ENCODE peak calls at places on chromosome 13, in four cellular contexts. One of them, this sample, is unnamed.

GRCh38 chr13:46389985-46390384 is 2.9 kb upstream of the RUBCNL start:
- DNase-seq in breast epithelium: peak; percentile 60
- DNase-seq in A549: no peak
- DNase-seq in omental fat pad: no peak
- DNase-seq in this sample: no peak

GRCh38 chr13:110237895-110238294 is 69.1 kb downstream of the COL4A1 start:
- DNase-seq in omental fat pad: no peak
- DNase-seq in A549: no peak
- DNase-seq in breast epithelium: no peak
- DNase-seq in this sample: no peak

GRCh38 chr13:100513987-100514670 is 74.5 kb downstream of the GGACT start:
- DNase-seq in A549: no peak
- DNase-seq in omental fat pad: no peak
- DNase-seq in breast epithelium: no peak
- DNase-seq in this sample: no peak

GRCh38 chr13:79237981-79238380 is 168.1 kb downstream of the RBM26 start:
- DNase-seq in breast epithelium: no peak
- DNase-seq in A549: peak; percentile 22
- DNase-seq in omental fat pad: no peak
- DNase-seq in this sample: no peak

GRCh38 chr13:31042501-31043165 is 110.2 kb downstream of the TEX26 start:
- DNase-seq in breast epithelium: no peak
- DNase-seq in omental fat pad: no peak
- DNase-seq in A549: no peak
- DNase-seq in this sample: no peak

GRCh38 chr13:80339578-80339840 is 1.4 kb downstream of the SPRY2 start:
- DNase-seq in breast epithelium: no peak
- DNase-seq in A549: no peak
- DNase-seq in omental fat pad: no peak
- DNase-seq in this sample: no peak

GRCh38 chr13:99373436-99373835 is 66.2 kb upstream of the GPR183 start:
- DNase-seq in A549: no peak
- DNase-seq in omental fat pad: no peak
- DNase-seq in breast epithelium: no peak
- DNase-seq in this sample: no peak

GRCh38 chr13:24672141-24673132 is 7.8 kb upstream of the ATP12A start:
- DNase-seq in breast epithelium: no peak
- DNase-seq in omental fat pad: no peak
- DNase-seq in A549: no peak
- DNase-seq in this sample: no peak

DNA sequence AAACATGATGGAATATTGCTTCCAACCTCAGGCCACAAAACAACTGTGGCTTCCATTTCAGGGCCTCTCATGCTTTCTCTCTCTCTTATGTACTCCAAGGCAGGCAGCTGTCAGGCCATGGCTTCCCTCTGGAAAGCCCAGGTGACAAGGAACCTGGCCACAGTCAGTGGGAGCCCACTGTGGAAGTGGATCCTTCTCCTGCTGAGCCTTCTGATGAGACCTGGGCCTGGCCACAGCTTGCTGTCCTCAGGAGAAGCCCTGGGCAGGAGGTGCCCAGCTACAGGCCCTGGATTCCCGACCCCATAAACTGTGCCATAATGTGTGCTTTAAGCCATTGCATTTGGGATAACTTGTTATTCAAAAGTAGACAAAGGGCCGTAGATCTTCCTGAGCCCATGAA is 71.2 kb downstream of the SPACA7 start:
- DNase-seq in A549: no peak
- DNase-seq in omental fat pad: no peak
- DNase-seq in breast epithelium: no peak
- DNase-seq in this sample: no peak
- TF ChIP-seq CTCF in A549: no peak
- TF ChIP-seq CTCF in omental fat pad: no peak
- TF ChIP-seq CTCF in breast epithelium: no peak
- TF ChIP-seq CTCF in this sample: no peak

GRCh38 chr13:71396149-71396548 is 470.9 kb downstream of the DACH1 start:
- DNase-seq in breast epithelium: no peak
- DNase-seq in omental fat pad: no peak
- DNase-seq in A549: no peak
- DNase-seq in this sample: no peak
- TF ChIP-seq CTCF in breast epithelium: no peak
- TF ChIP-seq CTCF in omental fat pad: no peak
- TF ChIP-seq CTCF in A549: no peak
- TF ChIP-seq CTCF in this sample: no peak

DNA sequence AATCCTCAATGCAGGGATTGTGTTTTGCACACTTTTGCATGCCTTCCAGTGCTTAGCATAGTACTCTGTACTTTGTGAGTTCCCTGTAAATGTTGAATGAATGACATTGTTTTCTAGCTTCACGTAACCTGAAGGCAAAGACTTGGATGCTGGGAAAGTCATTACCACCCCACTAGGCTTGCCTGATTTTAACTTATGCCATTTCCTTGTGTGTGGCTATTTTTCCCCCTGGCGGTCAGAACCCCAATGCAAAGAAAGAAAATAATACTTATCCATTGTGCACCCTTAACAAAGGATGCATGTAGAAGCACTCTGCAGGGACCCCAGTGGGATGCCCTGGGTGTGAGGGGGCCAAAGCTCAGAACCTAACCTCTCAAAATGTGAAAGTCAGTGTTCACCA is 1.2 kb upstream of the ENOX1 start:
- DNase-seq in breast epithelium: no peak
- DNase-seq in omental fat pad: no peak
- DNase-seq in A549: peak; percentile 51
- DNase-seq in this sample: no peak
- TF ChIP-seq CTCF in breast epithelium: peak; percentile 20
- TF ChIP-seq CTCF in omental fat pad: no peak
- TF ChIP-seq CTCF in A549: peak; percentile 33
- TF ChIP-seq CTCF in this sample: no peak

GRCh38 chr13:108176685-108177274 is 38.6 kb downstream of the LIG4 start:
- DNase-seq in breast epithelium: no peak
- DNase-seq in A549: peak; percentile 25
- DNase-seq in omental fat pad: no peak
- DNase-seq in this sample: no peak
- TF ChIP-seq CTCF in breast epithelium: no peak
- TF ChIP-seq CTCF in A549: no peak
- TF ChIP-seq CTCF in omental fat pad: no peak
- TF ChIP-seq CTCF in this sample: peak; percentile 63

DNA sequence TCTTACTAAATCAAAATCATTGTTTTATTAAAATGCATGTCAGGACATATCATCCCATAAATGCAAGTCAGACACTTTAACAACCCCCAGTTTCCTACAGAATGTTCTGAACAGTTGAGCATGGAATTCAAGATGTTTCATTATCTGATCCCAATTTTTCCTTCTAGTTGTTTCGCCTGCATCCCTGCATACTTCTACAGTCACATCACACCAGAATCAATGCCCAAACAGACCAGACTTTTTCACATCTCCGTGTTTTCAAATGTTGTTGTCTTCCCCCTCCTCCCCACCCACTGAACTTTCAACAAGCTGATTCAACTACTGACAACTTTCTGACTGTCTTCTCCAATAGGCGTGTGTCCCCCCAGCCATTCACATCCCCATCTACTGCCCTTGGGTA is 48.6 kb downstream of the LHFPL6 start:
- DNase-seq in breast epithelium: no peak
- DNase-seq in A549: no peak
- DNase-seq in omental fat pad: no peak
- DNase-seq in this sample: no peak
- TF ChIP-seq CTCF in breast epithelium: no peak
- TF ChIP-seq CTCF in A549: no peak
- TF ChIP-seq CTCF in omental fat pad: no peak
- TF ChIP-seq CTCF in this sample: no peak

GRCh38 chr13:27665333-27665732 is 43.6 kb downstream of the POLR1D start:
- DNase-seq in omental fat pad: no peak
- DNase-seq in A549: peak; percentile 7
- DNase-seq in breast epithelium: no peak
- DNase-seq in this sample: no peak
- TF ChIP-seq CTCF in omental fat pad: no peak
- TF ChIP-seq CTCF in A549: no peak
- TF ChIP-seq CTCF in breast epithelium: peak; percentile 30
- TF ChIP-seq CTCF in this sample: peak; percentile 43

GRCh38 chr13:28796938-28797257 is 23.2 kb upstream of the MTUS2 start:
- DNase-seq in omental fat pad: no peak
- DNase-seq in breast epithelium: no peak
- DNase-seq in A549: no peak
- DNase-seq in this sample: no peak
- TF ChIP-seq CTCF in omental fat pad: peak; percentile 26
- TF ChIP-seq CTCF in breast epithelium: no peak
- TF ChIP-seq CTCF in A549: no peak
- TF ChIP-seq CTCF in this sample: no peak

DNA sequence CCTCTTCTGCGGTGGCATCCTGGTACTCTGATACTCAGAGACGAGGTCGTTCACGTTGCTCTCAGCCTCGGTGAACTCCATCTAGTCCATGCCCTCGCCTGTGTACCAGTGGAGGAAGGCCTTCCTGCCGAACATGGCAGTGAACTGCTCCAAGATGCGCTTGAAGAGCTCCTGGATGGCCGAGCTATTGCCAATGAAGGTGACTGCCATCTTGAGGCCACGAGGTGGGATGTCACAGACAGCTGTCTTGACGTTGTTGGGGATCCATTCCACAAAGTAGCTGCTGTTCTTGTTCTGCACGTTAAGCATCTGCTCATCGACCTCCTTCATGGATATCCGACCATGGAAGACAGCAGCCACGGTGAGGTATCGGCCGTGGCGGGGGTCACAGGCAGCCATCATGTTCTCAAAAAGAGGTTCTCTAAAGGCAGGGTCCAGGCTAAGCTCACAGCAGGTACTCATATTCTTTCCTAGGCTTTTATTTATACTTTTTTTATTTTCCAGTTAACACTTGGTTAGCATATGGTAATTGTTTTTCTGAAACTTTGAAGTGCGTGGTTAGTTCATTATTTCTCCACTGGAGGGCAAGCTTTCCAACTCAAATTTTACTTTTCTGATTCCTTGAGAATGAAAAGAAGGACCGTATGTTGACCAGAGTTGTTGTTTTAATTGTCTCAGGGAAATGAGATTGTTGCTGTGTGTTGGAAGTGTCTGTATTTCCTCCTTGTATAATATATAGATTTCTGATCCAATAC is 72.4 kb upstream of the RGCC start:
- DNase-seq in breast epithelium: no peak
- DNase-seq in omental fat pad: no peak
- DNase-seq in A549: peak; percentile 2
- DNase-seq in this sample: no peak
- TF ChIP-seq CTCF in breast epithelium: no peak
- TF ChIP-seq CTCF in omental fat pad: no peak
- TF ChIP-seq CTCF in A549: peak; percentile 33
- TF ChIP-seq CTCF in this sample: peak; percentile 55

This sample was measured in progenitor cell of endocrine pancreas.